ENCODE peak calls at places on chromosome 18, in nine cellular contexts. G, C, S, K, D, H, E, Y and Z are unnamed samples.

GRCh38 chr18:864872-865273 is 39.8 kb upstream of the ADCYAP1 start:
- DNase-seq in K (peak; percentile 82), D (peak; percentile 60), S (peak; percentile 43), E (peak; percentile 84), C (peak; percentile 59), Y (peak; percentile 39), G (peak; percentile 18), H (peak; percentile 62), Z (peak; percentile 84)

GRCh38 chr18:23650963-23651927 is 11.5 kb downstream of the ANKRD29 start:
- DNase-seq in G (no peak), E (no peak), S (no peak), C (peak; percentile 72), D (peak; percentile 66), K (peak; percentile 48), H (no peak), Y (peak; percentile 11), Z (no peak)

GRCh38 chr18:39938678-39939077 is 2016.4 kb upstream of the PIK3C3 start:
- DNase-seq in Y (no peak), H (no peak), S (no peak), E (peak; percentile 46), G (no peak), C (no peak), D (no peak), K (peak; percentile 10), Z (no peak)

GRCh38 chr18:34352385-34353163 is 127.9 kb upstream of the NOL4 start:
- DNase-seq in K (peak; percentile 18), D (peak; percentile 22), H (no peak), S (no peak), Y (no peak), C (no peak), E (no peak), G (no peak), Z (no peak)

GRCh38 chr18:44473394-44474066 is 207.2 kb upstream of the SETBP1 start:
- DNase-seq in G (no peak), E (no peak), H (no peak), Y (no peak), C (peak; percentile 5), S (no peak), D (no peak), K (no peak), Z (no peak)

GRCh38 chr18:58784601-58785137 is 80.0 kb upstream of the ZNF532 start:
- DNase-seq in K (no peak), S (no peak), Y (no peak), C (no peak), G (no peak), H (no peak), D (no peak), E (peak; percentile 75), Z (no peak)

GRCh38 chr18:66048404-66048803 is 297.6 kb downstream of the CDH7 start:
- DNase-seq in S (no peak), Y (no peak), D (no peak), E (no peak), K (no peak), H (no peak), G (no peak), C (no peak), Z (no peak)

GRCh38 chr18:61605376-61606067 is 272.3 kb downstream of the CDH20 start:
- DNase-seq in C (no peak), G (no peak), K (no peak), S (no peak), D (no peak), H (no peak), Y (no peak), E (no peak), Z (no peak)

GRCh38 chr18:37566479-37567060 is 972 bp upstream of the CELF4 start:
- DNase-seq in S (no peak), C (no peak), H (no peak), K (peak; percentile 12), Y (no peak), E (no peak), G (no peak), D (no peak), Z (peak; percentile 82)

GRCh38 chr18:59249186-59249774 is 24.0 kb downstream of the RAX start:
- DNase-seq in K (peak; percentile 76), D (peak; percentile 58), G (no peak), E (no peak), S (no peak), Y (peak; percentile 65), C (peak; percentile 70), H (no peak), Z (no peak)

GRCh38 chr18:79047556-79048244 is 21.5 kb upstream of the ATP9B start:
- DNase-seq in S (no peak), G (no peak), H (no peak), K (no peak), E (no peak), D (no peak), C (no peak), Y (no peak), Z (no peak)

GRCh38 chr18:74226156-74226555 is 65.6 kb downstream of the CYB5A start:
- DNase-seq in D (no peak), S (no peak), K (no peak), C (no peak), G (no peak), E (no peak), H (no peak), Y (no peak), Z (no peak)

GRCh38 chr18:59079264-59079972 is 60.3 kb upstream of the SEC11C start:
- DNase-seq in G (no peak), C (peak; percentile 7), Y (no peak), K (no peak), S (no peak), D (no peak), E (no peak), H (no peak), Z (no peak)

GRCh38 chr18:11751305-11752115 is 62.4 kb downstream of the GNAL start:
- DNase-seq in E (no peak), S (no peak), Y (no peak), D (no peak), C (no peak), G (no peak), K (no peak), H (no peak), Z (no peak)

GRCh38 chr18:42298744-42299685 is 344.0 kb downstream of the PIK3C3 start:
- DNase-seq in C (peak; percentile 84), Y (peak; percentile 33), G (peak; percentile 13), E (peak; percentile 75), S (peak; percentile 36), H (peak; percentile 74), K (peak; percentile 83), D (peak; percentile 68), Z (peak; percentile 38)

GRCh38 chr18:42617086-42617725 is 498.3 kb downstream of the RIT2 start:
- DNase-seq in E (no peak), S (no peak), G (no peak), D (no peak), K (no peak), C (no peak), Y (no peak), H (no peak), Z (no peak)

GRCh38 chr18:3048121-3048520 is 35.2 kb upstream of the LPIN2 start:
- DNase-seq in S (no peak), G (no peak), D (no peak), C (no peak), Y (no peak), K (no peak), H (no peak), E (no peak), Z (no peak)

GRCh38 chr18:3046216-3046808 is 33.4 kb upstream of the LPIN2 start:
- DNase-seq in E (no peak), K (no peak), C (no peak), H (no peak), G (no peak), Y (no peak), D (no peak), S (no peak), Z (no peak)

GRCh38 chr18:3041857-3042256 is 28.9 kb upstream of the LPIN2 start:
- DNase-seq in C (no peak), H (no peak), S (no peak), D (no peak), G (no peak), Y (no peak), E (no peak), K (no peak), Z (no peak)

GRCh38 chr18:3042337-3042736 is 29.4 kb upstream of the LPIN2 start:
- DNase-seq in E (no peak), C (no peak), K (no peak), G (no peak), D (no peak), Y (no peak), S (no peak), H (no peak), Z (no peak)

DNA sequence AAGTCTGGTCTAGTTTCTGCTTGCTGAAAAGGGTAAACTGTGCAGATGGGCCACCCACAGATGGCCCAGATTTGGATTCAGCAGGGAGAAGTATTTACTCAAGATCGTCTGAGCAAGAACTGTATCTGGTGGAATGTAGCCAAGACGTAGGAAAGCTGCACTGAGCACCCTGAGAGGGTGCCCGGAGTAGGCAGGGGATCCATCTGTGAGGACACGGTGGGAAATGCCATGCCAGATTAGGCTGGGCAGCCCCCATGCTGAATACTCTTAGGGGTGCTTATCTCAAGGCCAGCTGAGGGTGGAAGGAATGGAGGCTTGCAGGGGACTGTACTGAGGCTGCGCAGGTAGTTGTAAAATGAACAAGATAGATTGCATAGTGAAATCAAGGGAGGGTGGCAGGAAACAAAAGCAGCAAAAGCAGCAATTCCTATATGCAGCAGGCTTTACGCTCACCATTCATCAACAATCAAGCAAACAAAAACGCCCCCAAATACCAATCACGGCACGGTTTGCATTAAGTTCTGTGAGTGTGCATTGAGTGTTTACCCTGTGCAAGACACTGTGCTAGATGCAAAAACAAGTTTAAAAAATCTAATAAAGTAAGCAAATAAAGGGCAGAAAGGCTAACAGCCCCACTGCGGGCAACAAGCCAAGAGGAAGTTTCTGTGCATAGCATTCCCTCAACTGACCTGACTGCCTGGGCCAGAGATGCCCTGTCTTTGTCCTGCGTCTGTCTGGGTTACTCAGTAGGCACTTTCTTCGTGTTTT is 32.2 kb upstream of the LPIN2 start:
- DNase-seq in K (no peak), G (no peak), S (no peak), H (no peak), D (peak; percentile 58), E (no peak), C (no peak), Y (no peak), Z (peak; percentile 76)
- H3K4me3 ChIP-seq in K (no peak overlapping the region), G (no peak overlapping the region), S (no peak overlapping the region), H (no peak overlapping the region), D (no peak overlapping the region), E (no peak overlapping the region), C (no peak overlapping the region), Y (no peak overlapping the region), Z (no peak overlapping the region)

GRCh38 chr18:9139400-9140039 is 2.9 kb downstream of the ANKRD12 start:
- DNase-seq in Y (no peak), K (no peak), H (no peak), D (no peak), E (no peak), G (no peak), S (no peak), C (no peak), Z (no peak)
- H3K27ac ChIP-seq in Y (no peak overlapping the region), K (no peak overlapping the region), H (no peak overlapping the region), D (no peak overlapping the region), E (no peak overlapping the region), G (no peak overlapping the region), S (no peak overlapping the region), C (no peak overlapping the region), Z (peak overlapping the region; percentile 99)

GRCh38 chr18:22332590-22332989 is 85.1 kb downstream of the CTAGE1 start:
- DNase-seq in D (peak; percentile 5), E (no peak), H (no peak), C (no peak), K (no peak), Y (no peak), G (no peak), S (no peak), Z (no peak)
- TF ChIP-seq CTCF in D (peak; percentile 26), E (no peak), H (no peak), C (peak; percentile 38), K (peak; percentile 21), Y (no peak), G (peak; percentile 42), S (no peak), Z (no peak)

GRCh38 chr18:31499157-31499524 is 1.2 kb downstream of the DSG2 start:
- DNase-seq in D (no peak), H (no peak), S (no peak), E (no peak), G (no peak), C (no peak), K (no peak), Y (no peak), Z (no peak)
- H3K4me3 ChIP-seq in D (peak overlapping the region; percentile 100), H (peak overlapping the region; percentile 50), S (no peak overlapping the region), E (peak overlapping the region; percentile 82), G (no peak overlapping the region), C (peak overlapping the region; percentile 79), K (peak overlapping the region; percentile 98), Y (no peak overlapping the region), Z (peak overlapping the region; percentile 37)